ENCODE peak calls at places on chromosomes 11 and 22, in ten cellular contexts. C is sigmoid colon, U is tibial nerve, Y is PC-3, H is PC-9, T is spleen, F is pancreas, Q is BE2C, W is K562, B is tibial artery. J is an unnamed sample.

GRCh38 chr11:96065379-96065778 is 141.5 kb upstream of the MTMR2 start:
- DNase-seq in T (no peak), B (no peak), C (no peak), Q (no peak), U (no peak), H (no peak), Y (peak; percentile 37), W (no peak), F (no peak), J (no peak)

GRCh38 chr11:36081274-36081945 is 137.5 kb downstream of the LDLRAD3 start:
- DNase-seq in W (no peak), C (no peak), Q (no peak), H (no peak), F (no peak), T (no peak), B (no peak), Y (no peak), U (no peak), J (no peak)

GRCh38 chr11:67629386-67630229 is at the start of gene NUDT8:
- DNase-seq in C (peak; percentile 93), W (peak; percentile 75), U (peak; percentile 68), T (peak; percentile 98), H (peak; percentile 70), Q (peak; percentile 81), B (peak; percentile 80), F (peak; percentile 72), Y (peak; percentile 93), J (peak; percentile 92)

GRCh38 chr22:50199251-50199721 is 1.5 kb upstream of the SELENOO start:
- DNase-seq in F (peak; percentile 24), U (no peak), B (no peak), Q (no peak), C (no peak), H (no peak), T (no peak), Y (no peak), W (no peak), J (no peak)

GRCh38 chr11:72013765-72014711 is 15.3 kb downstream of the IL18BP start:
- DNase-seq in Q (peak; percentile 41), U (no peak), H (no peak), B (no peak), F (no peak), C (no peak), W (no peak), Y (no peak), T (no peak), J (no peak)

GRCh38 chr11:72814831-72815618 is 814 bp downstream of the ATG16L2 start:
- DNase-seq in Q (peak; percentile 73), B (peak; percentile 53), T (peak; percentile 92), C (no peak), U (no peak), H (peak; percentile 77), Y (peak; percentile 70), F (peak; percentile 34), W (peak; percentile 69), J (no peak)

GRCh38 chr11:70359806-70360205 is 38.5 kb upstream of the CTTN start:
- DNase-seq in H (no peak), F (no peak), Y (no peak), W (no peak), C (no peak), U (no peak), B (no peak), T (no peak), Q (no peak), J (no peak)

GRCh38 chr11:4546876-4547275 is 1.9 kb downstream of the OR52M1 start:
- DNase-seq in B (no peak), Y (no peak), W (no peak), U (no peak), C (no peak), Q (no peak), F (no peak), T (no peak), H (no peak), J (no peak)

GRCh38 chr11:16604784-16605439 is 133.5 kb upstream of the C11orf58 start:
- DNase-seq in C (peak; percentile 64), U (peak; percentile 30), F (peak; percentile 68), B (peak; percentile 50), W (peak; percentile 64), T (peak; percentile 80), Y (no peak), H (peak; percentile 36), Q (peak; percentile 24), J (no peak)

GRCh38 chr22:19597399-19597735 is 73.2 kb upstream of the CLDN5 start:
- DNase-seq in U (no peak), C (no peak), T (peak; percentile 45), Q (no peak), Y (no peak), W (peak; percentile 26), F (no peak), B (no peak), H (no peak), J (peak; percentile 27)

GRCh38 chr11:33930317-33931021 is 38.6 kb upstream of the LMO2 start:
- DNase-seq in Y (no peak), B (peak; percentile 66), F (no peak), U (peak; percentile 34), Q (no peak), T (no peak), W (no peak), C (no peak), H (no peak), J (no peak)

GRCh38 chr22:30014244-30014643 is 66.0 kb upstream of the HORMAD2 start:
- DNase-seq in W (no peak), Q (no peak), Y (no peak), C (no peak), H (no peak), T (no peak), F (no peak), B (no peak), U (no peak), J (no peak)

GRCh38 chr22:30015229-30015797 is 65.0 kb upstream of the HORMAD2 start:
- DNase-seq in U (no peak), C (no peak), F (no peak), T (no peak), B (no peak), Q (no peak), W (no peak), Y (peak; percentile 68), H (no peak), J (no peak)

GRCh38 chr22:30010789-30011405 is 69.4 kb upstream of the HORMAD2 start:
- DNase-seq in W (no peak), F (no peak), C (no peak), Q (no peak), T (no peak), Y (no peak), U (no peak), B (no peak), H (no peak), J (no peak)

GRCh38 chr22:30015846-30016245 is 64.4 kb upstream of the HORMAD2 start:
- DNase-seq in Q (no peak), Y (peak; percentile 35), B (no peak), F (no peak), H (peak; percentile 39), T (no peak), W (no peak), C (no peak), U (no peak), J (no peak)

GRCh38 chr22:30013201-30013600 is 67.1 kb upstream of the HORMAD2 start:
- DNase-seq in Y (no peak), W (no peak), C (no peak), B (no peak), Q (no peak), F (no peak), H (no peak), U (no peak), T (no peak), J (no peak)
- H3K36me3 ChIP-seq in Y (peaks cover 10% of the 10 kb centered on the region), W (peaks cover 58% of the 10 kb centered on the region), C (peaks cover 29% of the 10 kb centered on the region), B (peaks cover 82% of the 10 kb centered on the region), Q (peaks cover 24% of the 10 kb centered on the region), F (peaks cover 67% of the 10 kb centered on the region), H (no peaks in the 10 kb centered on the region), U (peaks cover 43% of the 10 kb centered on the region), T (peaks cover 91% of the 10 kb centered on the region), J (peaks cover 81% of the 10 kb centered on the region)

GRCh38 chr11:32012066-32012465 is 78.8 kb upstream of the RCN1 start:
- DNase-seq in Q (no peak), Y (no peak), T (no peak), U (no peak), W (no peak), B (no peak), F (no peak), H (no peak), C (no peak), J (no peak)
- H3K27me3 ChIP-seq in Q (no peaks in the 10 kb centered on the region), Y (peaks cover 79% of the 10 kb centered on the region), T (peaks cover 15% of the 10 kb centered on the region), U (peaks cover 4% of the 10 kb centered on the region), W (no peaks in the 10 kb centered on the region), B (peaks cover 22% of the 10 kb centered on the region), F (no peaks in the 10 kb centered on the region), H (peaks cover 52% of the 10 kb centered on the region), C (no peaks in the 10 kb centered on the region), J (peaks cover 7% of the 10 kb centered on the region)

GRCh38 chr22:47605886-47606285 is 843.4 kb downstream of the TBC1D22A start:
- DNase-seq in C (peak; percentile 37), W (no peak), U (no peak), Y (no peak), F (no peak), H (no peak), T (peak; percentile 41), B (peak; percentile 0), Q (no peak), J (no peak)
- H3K9me3 ChIP-seq in C (no peaks in the 10 kb centered on the region), W (no peaks in the 10 kb centered on the region), U (peaks cover 20% of the 10 kb centered on the region), Y (no peaks in the 10 kb centered on the region), F (no peaks in the 10 kb centered on the region), H (no peaks in the 10 kb centered on the region), T (peaks cover 5% of the 10 kb centered on the region), B (no peaks in the 10 kb centered on the region), Q (no peaks in the 10 kb centered on the region), J (no peaks in the 10 kb centered on the region)

GRCh38 chr22:38716271-38716670 is 10.5 kb downstream of the GTPBP1 start:
- DNase-seq in U (no peak), C (peak; percentile 28), B (no peak), T (no peak), W (no peak), Y (no peak), H (no peak), Q (no peak), F (no peak), J (no peak)

GRCh38 chr22:38715176-38715764 is 9.5 kb downstream of the GTPBP1 start:
- DNase-seq in W (no peak), Q (no peak), C (no peak), U (no peak), F (no peak), H (no peak), B (no peak), T (peak; percentile 85), Y (no peak), J (no peak)

GRCh38 chr22:38715852-38716251 is 10.1 kb downstream of the GTPBP1 start:
- DNase-seq in Y (no peak), H (no peak), U (no peak), C (no peak), B (no peak), T (no peak), Q (no peak), F (no peak), W (no peak), J (no peak)

GRCh38 chr22:38717244-38717643 is 11.5 kb downstream of the GTPBP1 start:
- DNase-seq in H (no peak), W (no peak), T (no peak), Y (no peak), B (no peak), Q (no peak), F (no peak), C (peak; percentile 18), U (no peak), J (no peak)

DNA sequence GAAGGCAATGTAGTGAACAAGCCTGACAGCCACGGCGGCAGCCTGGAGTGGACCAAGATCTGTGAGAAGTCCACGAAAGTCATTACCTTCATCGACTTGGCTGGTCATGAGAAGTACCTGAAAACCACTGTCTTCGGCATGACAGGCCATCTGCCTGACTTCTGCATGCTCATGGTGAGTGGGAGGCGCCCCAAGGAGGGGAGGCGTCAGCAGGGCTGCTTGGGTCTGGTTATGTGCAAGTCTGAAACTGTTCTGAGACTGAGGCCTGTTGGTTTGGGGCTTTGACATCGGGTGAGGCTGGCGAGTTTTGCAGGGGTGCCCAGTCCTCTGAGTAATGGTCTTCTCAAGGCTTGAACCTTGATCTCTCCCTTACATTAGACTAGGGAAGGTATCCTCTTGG is 11.1 kb downstream of the GTPBP1 start:
- DNase-seq in F (no peak), W (no peak), C (no peak), H (no peak), Q (no peak), U (no peak), Y (no peak), B (no peak), T (no peak), J (no peak)
- H3K36me3 ChIP-seq in F (peaks cover 21% of the 10 kb centered on the region), W (peaks cover 61% of the 10 kb centered on the region), C (peaks cover 8% of the 10 kb centered on the region), H (peaks cover 40% of the 10 kb centered on the region), Q (peaks cover 61% of the 10 kb centered on the region), U (peaks cover 22% of the 10 kb centered on the region), Y (peaks cover 9% of the 10 kb centered on the region), B (peaks cover 31% of the 10 kb centered on the region), T (peaks cover 47% of the 10 kb centered on the region), J (peaks cover 73% of the 10 kb centered on the region)

J was measured in CD4-positive, CD25-positive, alpha-beta regulatory T cell.